ENCODE peak calls at places on chromosomes 12 and 14, in seven cellular contexts. W, K, T, J, D, N and G are unnamed samples.

GRCh38 chr12:131848753-131849152 is 20.6 kb downstream of the MMP17 start:
- DNase-seq in W (no peak), K (no peak), T (no peak), J (no peak), D (no peak), N (no peak), G (no peak)

GRCh38 chr12:68240079-68240478 is 13.3 kb downstream of the IL22 start:
- DNase-seq in W (peak), K (no peak), T (no peak), J (no peak), D (no peak), N (no peak), G (no peak)

GRCh38 chr14:83047436-83047835 is 1513.8 kb upstream of the SEL1L start:
- DNase-seq in W (no peak), K (no peak), T (no peak), J (no peak), D (no peak), N (no peak), G (no peak)

GRCh38 chr14:59483360-59483759 is 848 bp downstream of the L3HYPDH start:
- DNase-seq in W (no peak), K (no peak), T (no peak), J (no peak), D (no peak), N (no peak), G (no peak)

GRCh38 chr14:56294125-56294524 is 175.9 kb downstream of the PELI2 start:
- DNase-seq in W (peak), K (no peak), T (no peak), J (no peak), D (no peak), N (no peak), G (no peak)

GRCh38 chr12:123075092-123075491 is 75.8 kb downstream of the PITPNM2 start:
- DNase-seq in W (no peak), K (no peak), T (no peak), J (no peak), D (no peak), N (no peak), G (no peak)

GRCh38 chr14:33120341-33120740 is 181.7 kb downstream of the NPAS3 start:
- DNase-seq in W (no peak), K (no peak), T (no peak), J (no peak), D (no peak), N (no peak), G (no peak)

GRCh38 chr14:93054876-93055275 is 60.8 kb downstream of the ITPK1 start:
- DNase-seq in W (no peak), K (no peak), T (no peak), J (no peak), D (no peak), N (no peak), G (no peak)

GRCh38 chr12:68100241-68100640 is 59.3 kb downstream of the IFNG start:
- DNase-seq in W (no peak), K (no peak), T (no peak), J (no peak), D (no peak), N (no peak), G (no peak)

GRCh38 chr12:88781909-88782308 is 201.6 kb upstream of the KITLG start:
- DNase-seq in W (no peak), K (no peak), T (no peak), J (no peak), D (no peak), N (no peak), G (no peak)